ENCODE peak calls at places on chromosome 10, in four cellular contexts. U is A549, T is HepG2, F is GM12878. V is an unnamed sample.

GRCh38 chr10:55746002-55746401 is 615.1 kb downstream of the ZWINT start:
- DNase-seq in U (no peak), T (no peak), F (no peak), V (no peak)

GRCh38 chr10:87546221-87546620 is 41.5 kb downstream of the MINPP1 start:
- DNase-seq in U (no peak), T (no peak), F (peak; percentile 17), V (no peak)

GRCh38 chr10:48896756-48897437 is 42.7 kb downstream of the LRRC18 start:
- DNase-seq in U (no peak), T (no peak), F (no peak), V (no peak)

GRCh38 chr10:89633484-89633883 is 11.6 kb downstream of the PANK1 start:
- DNase-seq in U (no peak), T (peak; percentile 45), F (no peak), V (no peak)

GRCh38 chr10:114779803-114780609 is 41.6 kb upstream of the FHIP2A start:
- DNase-seq in U (peak; percentile 40), T (peak; percentile 3), F (no peak), V (no peak)

GRCh38 chr10:21724020-21724589 is 190.1 kb downstream of the MLLT10 start:
- DNase-seq in U (no peak), T (no peak), F (no peak), V (no peak)

GRCh38 chr10:52499281-52499680 is 185.2 kb downstream of the DKK1 start:
- DNase-seq in U (no peak), T (no peak), F (no peak), V (no peak)

GRCh38 chr10:125795111-125795510 is 19.5 kb upstream of the MMP21 start:
- DNase-seq in U (no peak), T (no peak), F (no peak), V (no peak)

GRCh38 chr10:123272171-123272570 is 118.0 kb downstream of the BUB3 start:
- DNase-seq in U (peak; percentile 9), T (no peak), F (no peak), V (no peak)

GRCh38 chr10:74213019-74213418 is 62.0 kb downstream of the ADK start:
- DNase-seq in U (no peak), T (no peak), F (no peak), V (no peak)

GRCh38 chr10:74208997-74209396 is 58.0 kb downstream of the ADK start:
- DNase-seq in U (no peak), T (no peak), F (no peak), V (no peak)

GRCh38 chr10:74207681-74208080 is 56.7 kb downstream of the ADK start:
- DNase-seq in U (no peak), T (no peak), F (no peak), V (no peak)

GRCh38 chr10:74208081-74208480 is 57.1 kb downstream of the ADK start:
- DNase-seq in U (no peak), T (no peak), F (no peak), V (no peak)

DNA sequence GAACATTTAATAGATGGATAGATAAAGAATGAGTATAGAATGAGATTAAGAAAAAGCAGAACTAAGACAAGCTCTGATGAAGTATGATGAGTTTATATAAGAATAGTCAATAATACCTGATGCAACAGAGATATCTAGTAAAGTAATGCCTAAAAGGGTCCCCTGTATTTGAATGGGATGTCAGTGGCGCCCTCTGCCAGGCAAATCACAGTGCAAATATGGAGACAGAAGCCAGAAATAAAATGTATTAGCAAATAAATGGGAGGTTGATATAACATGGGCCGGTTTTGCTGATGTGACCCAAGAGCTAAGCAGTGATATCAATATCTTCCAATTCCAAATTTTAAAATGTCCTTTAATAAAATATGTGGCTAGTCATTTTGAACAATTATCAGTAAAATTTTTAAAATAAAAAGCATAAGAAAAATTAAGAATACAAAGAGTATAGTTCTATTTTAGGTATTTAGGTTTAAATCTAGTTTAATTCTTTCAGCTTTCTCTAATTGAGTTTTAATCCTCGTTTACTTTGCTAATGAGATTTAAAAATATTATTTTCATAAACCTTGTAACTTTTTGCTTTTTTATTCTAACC is 62.6 kb downstream of the ADK start:
- DNase-seq in U (peak; percentile 68), T (peak; percentile 48), F (no peak), V (peak; percentile 54)
- TF ChIP-seq CHD2 in U (no peak), T (no peak), F (no peak), V (no peak)

GRCh38 chr10:97643586-97643985 is 3.1 kb downstream of the PI4K2A start:
- DNase-seq in U (no peak), T (no peak), F (no peak), V (no peak)

GRCh38 chr10:97651773-97652172 is 11.3 kb downstream of the PI4K2A start:
- DNase-seq in U (no peak), T (no peak), F (no peak), V (no peak)

GRCh38 chr10:97644961-97645360 is 4.5 kb downstream of the PI4K2A start:
- DNase-seq in U (no peak), T (no peak), F (no peak), V (no peak)

GRCh38 chr10:97647556-97647955 is 7.1 kb downstream of the PI4K2A start:
- DNase-seq in U (no peak), T (no peak), F (no peak), V (no peak)

GRCh38 chr10:97648557-97649404 is 8.3 kb downstream of the PI4K2A start:
- DNase-seq in U (peak; percentile 86), T (peak; percentile 68), F (peak; percentile 47), V (peak; percentile 81)
- TF ChIP-seq EP300 in U (peak; percentile 56), T (no peak), F (peak; percentile 45), V (peak; percentile 78)

GRCh38 chr10:50152792-50153272 is 85.1 kb downstream of the WASHC2A start:
- DNase-seq in U (no peak), T (no peak), F (no peak), V (peak; percentile 19)
- TF ChIP-seq BHLHE40 in U (no peak), T (no peak), F (no peak), V (no peak)

GRCh38 chr10:118531105-118531851 is 64.2 kb downstream of the PRLHR start:
- DNase-seq in U (no peak), T (no peak), F (no peak), V (no peak)

GRCh38 chr10:118523775-118524174 is 71.7 kb downstream of the PRLHR start:
- DNase-seq in U (no peak), T (no peak), F (no peak), V (no peak)

GRCh38 chr10:118522791-118523498 is 72.5 kb downstream of the PRLHR start:
- DNase-seq in U (no peak), T (no peak), F (no peak), V (no peak)

GRCh38 chr10:118528426-118528825 is 67.0 kb downstream of the PRLHR start:
- DNase-seq in U (no peak), T (no peak), F (no peak), V (no peak)
- TF ChIP-seq CHD2 in U (no peak), T (no peak), F (no peak), V (no peak)

V was measured in K562.